ENCODE peak calls at places on chromosomes 1 and 21, in six cellular contexts. One of them, this sample, is unnamed.

GRCh38 chr1:175204285-175204684 is 11.7 kb upstream of the KIAA0040 start:
- DNase-seq in HTR-8/SVneo: no peak
- DNase-seq in prostate gland: no peak
- DNase-seq in GM10248: peak; percentile 39
- DNase-seq in OCI-M1: no peak
- DNase-seq in activated naive CD4-positive, alpha-beta T cell treated with anti-CD3 and anti-CD28 coated beads, Interleukin-2, amount 50 U/mL, for 72 hours: no peak
- DNase-seq in this sample: no peak

GRCh38 chr1:15260418-15261154 is 13.6 kb downstream of the FHAD1 start:
- DNase-seq in HTR-8/SVneo: peak; percentile 53
- DNase-seq in prostate gland: no peak
- DNase-seq in GM10248: no peak
- DNase-seq in OCI-M1: peak; percentile 89
- DNase-seq in activated naive CD4-positive, alpha-beta T cell treated with anti-CD3 and anti-CD28 coated beads, Interleukin-2, amount 50 U/mL, for 72 hours: no peak
- DNase-seq in this sample: no peak

GRCh38 chr1:100360790-100361232 is 8.5 kb downstream of the CDC14A start:
- DNase-seq in HTR-8/SVneo: no peak
- DNase-seq in prostate gland: no peak
- DNase-seq in GM10248: no peak
- DNase-seq in OCI-M1: peak; percentile 45
- DNase-seq in activated naive CD4-positive, alpha-beta T cell treated with anti-CD3 and anti-CD28 coated beads, Interleukin-2, amount 50 U/mL, for 72 hours: no peak
- DNase-seq in this sample: no peak

GRCh38 chr1:54816130-54816529 is 15.0 kb upstream of the TTC22 start:
- DNase-seq in HTR-8/SVneo: no peak
- DNase-seq in prostate gland: no peak
- DNase-seq in GM10248: no peak
- DNase-seq in OCI-M1: no peak
- DNase-seq in activated naive CD4-positive, alpha-beta T cell treated with anti-CD3 and anti-CD28 coated beads, Interleukin-2, amount 50 U/mL, for 72 hours: no peak
- DNase-seq in this sample: peak; percentile 24

GRCh38 chr1:235984041-235984820 is 80.7 kb downstream of the NID1 start:
- DNase-seq in HTR-8/SVneo: no peak
- DNase-seq in prostate gland: no peak
- DNase-seq in GM10248: no peak
- DNase-seq in OCI-M1: no peak
- DNase-seq in activated naive CD4-positive, alpha-beta T cell treated with anti-CD3 and anti-CD28 coated beads, Interleukin-2, amount 50 U/mL, for 72 hours: no peak
- DNase-seq in this sample: no peak

GRCh38 chr21:39033878-39034589 is 149.2 kb downstream of the PSMG1 start:
- DNase-seq in HTR-8/SVneo: no peak
- DNase-seq in prostate gland: peak; percentile 75
- DNase-seq in GM10248: no peak
- DNase-seq in OCI-M1: no peak
- DNase-seq in activated naive CD4-positive, alpha-beta T cell treated with anti-CD3 and anti-CD28 coated beads, Interleukin-2, amount 50 U/mL, for 72 hours: no peak
- DNase-seq in this sample: peak; percentile 81

GRCh38 chr21:14554948-14555347 is 8.8 kb upstream of the SAMSN1 start:
- DNase-seq in HTR-8/SVneo: no peak
- DNase-seq in prostate gland: no peak
- DNase-seq in GM10248: no peak
- DNase-seq in OCI-M1: peak; percentile 47
- DNase-seq in activated naive CD4-positive, alpha-beta T cell treated with anti-CD3 and anti-CD28 coated beads, Interleukin-2, amount 50 U/mL, for 72 hours: no peak
- DNase-seq in this sample: no peak

GRCh38 chr1:181541458-181541857 is 58.1 kb downstream of the CACNA1E start:
- DNase-seq in HTR-8/SVneo: no peak
- DNase-seq in prostate gland: no peak
- DNase-seq in GM10248: no peak
- DNase-seq in OCI-M1: no peak
- DNase-seq in activated naive CD4-positive, alpha-beta T cell treated with anti-CD3 and anti-CD28 coated beads, Interleukin-2, amount 50 U/mL, for 72 hours: no peak
- DNase-seq in this sample: no peak

GRCh38 chr21:42746593-42747266 is 93.3 kb downstream of the PDE9A start:
- DNase-seq in HTR-8/SVneo: no peak
- DNase-seq in prostate gland: no peak
- DNase-seq in GM10248: no peak
- DNase-seq in OCI-M1: peak; percentile 10
- DNase-seq in activated naive CD4-positive, alpha-beta T cell treated with anti-CD3 and anti-CD28 coated beads, Interleukin-2, amount 50 U/mL, for 72 hours: peak; percentile 27
- DNase-seq in this sample: no peak

GRCh38 chr1:3919706-3920105 is 19.6 kb upstream of the C1orf174 start:
- DNase-seq in HTR-8/SVneo: no peak
- DNase-seq in prostate gland: no peak
- DNase-seq in GM10248: no peak
- DNase-seq in OCI-M1: no peak
- DNase-seq in activated naive CD4-positive, alpha-beta T cell treated with anti-CD3 and anti-CD28 coated beads, Interleukin-2, amount 50 U/mL, for 72 hours: no peak
- DNase-seq in this sample: no peak

GRCh38 chr1:204477036-204477740 is 17.4 kb downstream of the PIK3C2B start:
- DNase-seq in HTR-8/SVneo: no peak
- DNase-seq in prostate gland: no peak
- DNase-seq in GM10248: peak; percentile 6
- DNase-seq in OCI-M1: no peak
- DNase-seq in activated naive CD4-positive, alpha-beta T cell treated with anti-CD3 and anti-CD28 coated beads, Interleukin-2, amount 50 U/mL, for 72 hours: no peak
- DNase-seq in this sample: no peak

GRCh38 chr1:158112994-158113758 is 67.5 kb upstream of the CD1D start:
- DNase-seq in HTR-8/SVneo: peak; percentile 36
- DNase-seq in prostate gland: no peak
- DNase-seq in GM10248: peak; percentile 39
- DNase-seq in OCI-M1: no peak
- DNase-seq in activated naive CD4-positive, alpha-beta T cell treated with anti-CD3 and anti-CD28 coated beads, Interleukin-2, amount 50 U/mL, for 72 hours: peak; percentile 53
- DNase-seq in this sample: no peak

GRCh38 chr1:67563684-67564083 is 121.3 kb upstream of the GADD45A start:
- DNase-seq in HTR-8/SVneo: no peak
- DNase-seq in prostate gland: no peak
- DNase-seq in GM10248: no peak
- DNase-seq in OCI-M1: no peak
- DNase-seq in activated naive CD4-positive, alpha-beta T cell treated with anti-CD3 and anti-CD28 coated beads, Interleukin-2, amount 50 U/mL, for 72 hours: no peak
- DNase-seq in this sample: no peak

GRCh38 chr1:53899206-53899628 is 5.2 kb downstream of the DIO1 start:
- DNase-seq in HTR-8/SVneo: no peak
- DNase-seq in prostate gland: peak; percentile 81
- DNase-seq in GM10248: no peak
- DNase-seq in OCI-M1: no peak
- DNase-seq in activated naive CD4-positive, alpha-beta T cell treated with anti-CD3 and anti-CD28 coated beads, Interleukin-2, amount 50 U/mL, for 72 hours: no peak
- DNase-seq in this sample: no peak

GRCh38 chr1:111747282-111747734 is 8.1 kb upstream of the INKA2 start:
- DNase-seq in HTR-8/SVneo: no peak
- DNase-seq in prostate gland: peak; percentile 36
- DNase-seq in GM10248: peak; percentile 73
- DNase-seq in OCI-M1: peak; percentile 77
- DNase-seq in activated naive CD4-positive, alpha-beta T cell treated with anti-CD3 and anti-CD28 coated beads, Interleukin-2, amount 50 U/mL, for 72 hours: peak; percentile 77
- DNase-seq in this sample: peak; percentile 60

GRCh38 chr1:10522324-10522860 is 47.6 kb downstream of the PEX14 start:
- DNase-seq in HTR-8/SVneo: no peak
- DNase-seq in prostate gland: no peak
- DNase-seq in GM10248: no peak
- DNase-seq in OCI-M1: no peak
- DNase-seq in activated naive CD4-positive, alpha-beta T cell treated with anti-CD3 and anti-CD28 coated beads, Interleukin-2, amount 50 U/mL, for 72 hours: no peak
- DNase-seq in this sample: no peak

GRCh38 chr1:22673486-22674409 is 20.7 kb downstream of the C1QB start:
- DNase-seq in HTR-8/SVneo: peak; percentile 41
- DNase-seq in prostate gland: no peak
- DNase-seq in GM10248: peak; percentile 59
- DNase-seq in OCI-M1: peak; percentile 61
- DNase-seq in activated naive CD4-positive, alpha-beta T cell treated with anti-CD3 and anti-CD28 coated beads, Interleukin-2, amount 50 U/mL, for 72 hours: peak; percentile 13
- DNase-seq in this sample: no peak

GRCh38 chr1:159009704-159010361 is at the start of gene IFI16:
- DNase-seq in HTR-8/SVneo: peak; percentile 59
- DNase-seq in prostate gland: peak; percentile 64
- DNase-seq in GM10248: peak; percentile 53
- DNase-seq in OCI-M1: peak; percentile 97
- DNase-seq in activated naive CD4-positive, alpha-beta T cell treated with anti-CD3 and anti-CD28 coated beads, Interleukin-2, amount 50 U/mL, for 72 hours: peak; percentile 64
- DNase-seq in this sample: peak; percentile 73

GRCh38 chr1:41741244-41741643 is 177.5 kb downstream of the HIVEP3 start:
- DNase-seq in HTR-8/SVneo: no peak
- DNase-seq in prostate gland: no peak
- DNase-seq in GM10248: no peak
- DNase-seq in OCI-M1: no peak
- DNase-seq in activated naive CD4-positive, alpha-beta T cell treated with anti-CD3 and anti-CD28 coated beads, Interleukin-2, amount 50 U/mL, for 72 hours: no peak
- DNase-seq in this sample: no peak

GRCh38 chr1:145720878-145721671 is 1.8 kb downstream of the CD160 start:
- DNase-seq in HTR-8/SVneo: peak; percentile 81
- DNase-seq in prostate gland: peak; percentile 37
- DNase-seq in GM10248: peak; percentile 82
- DNase-seq in OCI-M1: peak; percentile 80
- DNase-seq in activated naive CD4-positive, alpha-beta T cell treated with anti-CD3 and anti-CD28 coated beads, Interleukin-2, amount 50 U/mL, for 72 hours: peak; percentile 84
- DNase-seq in this sample: peak; percentile 67

GRCh38 chr1:231187556-231187955 is 25.7 kb downstream of the TRIM67 start:
- DNase-seq in HTR-8/SVneo: no peak
- DNase-seq in prostate gland: no peak
- DNase-seq in GM10248: no peak
- DNase-seq in OCI-M1: no peak
- DNase-seq in activated naive CD4-positive, alpha-beta T cell treated with anti-CD3 and anti-CD28 coated beads, Interleukin-2, amount 50 U/mL, for 72 hours: no peak
- DNase-seq in this sample: no peak

GRCh38 chr1:116374340-116375164 is 1.5 kb downstream of the ATP1A1 start:
- DNase-seq in HTR-8/SVneo: no peak
- DNase-seq in prostate gland: peak; percentile 33
- DNase-seq in GM10248: no peak
- DNase-seq in OCI-M1: no peak
- DNase-seq in activated naive CD4-positive, alpha-beta T cell treated with anti-CD3 and anti-CD28 coated beads, Interleukin-2, amount 50 U/mL, for 72 hours: no peak
- DNase-seq in this sample: no peak

GRCh38 chr1:26220199-26220912 is 13.6 kb upstream of the CEP85 start:
- DNase-seq in HTR-8/SVneo: no peak
- DNase-seq in prostate gland: no peak
- DNase-seq in GM10248: no peak
- DNase-seq in OCI-M1: no peak
- DNase-seq in activated naive CD4-positive, alpha-beta T cell treated with anti-CD3 and anti-CD28 coated beads, Interleukin-2, amount 50 U/mL, for 72 hours: no peak
- DNase-seq in this sample: no peak

GRCh38 chr1:204196068-204196795 is at the start of gene KISS1:
- DNase-seq in HTR-8/SVneo: no peak
- DNase-seq in prostate gland: peak; percentile 31
- DNase-seq in GM10248: no peak
- DNase-seq in OCI-M1: no peak
- DNase-seq in activated naive CD4-positive, alpha-beta T cell treated with anti-CD3 and anti-CD28 coated beads, Interleukin-2, amount 50 U/mL, for 72 hours: no peak
- DNase-seq in this sample: no peak

GRCh38 chr1:205714190-205714905 is 34.0 kb upstream of the SLC45A3 start:
- DNase-seq in HTR-8/SVneo: no peak
- DNase-seq in prostate gland: peak; percentile 75
- DNase-seq in GM10248: no peak
- DNase-seq in OCI-M1: no peak
- DNase-seq in activated naive CD4-positive, alpha-beta T cell treated with anti-CD3 and anti-CD28 coated beads, Interleukin-2, amount 50 U/mL, for 72 hours: no peak
- DNase-seq in this sample: no peak

GRCh38 chr1:68590473-68590872 is 93.6 kb upstream of the DEPDC1 start:
- DNase-seq in HTR-8/SVneo: no peak
- DNase-seq in prostate gland: no peak
- DNase-seq in GM10248: no peak
- DNase-seq in OCI-M1: peak; percentile 17
- DNase-seq in activated naive CD4-positive, alpha-beta T cell treated with anti-CD3 and anti-CD28 coated beads, Interleukin-2, amount 50 U/mL, for 72 hours: no peak
- DNase-seq in this sample: no peak

GRCh38 chr1:109761227-109762038 is 2.3 kb downstream of the EPS8L3 start:
- DNase-seq in HTR-8/SVneo: no peak
- DNase-seq in prostate gland: no peak
- DNase-seq in GM10248: no peak
- DNase-seq in OCI-M1: no peak
- DNase-seq in activated naive CD4-positive, alpha-beta T cell treated with anti-CD3 and anti-CD28 coated beads, Interleukin-2, amount 50 U/mL, for 72 hours: no peak
- DNase-seq in this sample: peak; percentile 41

GRCh38 chr1:207888647-207889046 is 22.3 kb downstream of the CD34 start:
- DNase-seq in HTR-8/SVneo: peak; percentile 51
- DNase-seq in prostate gland: no peak
- DNase-seq in GM10248: no peak
- DNase-seq in OCI-M1: no peak
- DNase-seq in activated naive CD4-positive, alpha-beta T cell treated with anti-CD3 and anti-CD28 coated beads, Interleukin-2, amount 50 U/mL, for 72 hours: no peak
- DNase-seq in this sample: no peak

GRCh38 chr1:164780863-164781262 is 221.9 kb downstream of the PBX1 start:
- DNase-seq in HTR-8/SVneo: no peak
- DNase-seq in prostate gland: no peak
- DNase-seq in GM10248: no peak
- DNase-seq in OCI-M1: no peak
- DNase-seq in activated naive CD4-positive, alpha-beta T cell treated with anti-CD3 and anti-CD28 coated beads, Interleukin-2, amount 50 U/mL, for 72 hours: no peak
- DNase-seq in this sample: no peak

GRCh38 chr1:19815801-19816736 is 986 bp upstream of the RNF186 start:
- DNase-seq in HTR-8/SVneo: no peak
- DNase-seq in prostate gland: no peak
- DNase-seq in GM10248: no peak
- DNase-seq in OCI-M1: no peak
- DNase-seq in activated naive CD4-positive, alpha-beta T cell treated with anti-CD3 and anti-CD28 coated beads, Interleukin-2, amount 50 U/mL, for 72 hours: no peak
- DNase-seq in this sample: no peak

GRCh38 chr1:166174108-166174507 is 7.3 kb upstream of the FAM78B start:
- DNase-seq in HTR-8/SVneo: no peak
- DNase-seq in prostate gland: no peak
- DNase-seq in GM10248: no peak
- DNase-seq in OCI-M1: no peak
- DNase-seq in activated naive CD4-positive, alpha-beta T cell treated with anti-CD3 and anti-CD28 coated beads, Interleukin-2, amount 50 U/mL, for 72 hours: no peak
- DNase-seq in this sample: no peak

GRCh38 chr1:47554901-47555300 is 117.1 kb downstream of the FOXD2 start:
- DNase-seq in HTR-8/SVneo: no peak
- DNase-seq in prostate gland: no peak
- DNase-seq in GM10248: no peak
- DNase-seq in OCI-M1: no peak
- DNase-seq in activated naive CD4-positive, alpha-beta T cell treated with anti-CD3 and anti-CD28 coated beads, Interleukin-2, amount 50 U/mL, for 72 hours: no peak
- DNase-seq in this sample: no peak

GRCh38 chr1:173996995-173997394 is 25.2 kb downstream of the RC3H1 start:
- DNase-seq in HTR-8/SVneo: no peak
- DNase-seq in prostate gland: no peak
- DNase-seq in GM10248: no peak
- DNase-seq in OCI-M1: no peak
- DNase-seq in activated naive CD4-positive, alpha-beta T cell treated with anti-CD3 and anti-CD28 coated beads, Interleukin-2, amount 50 U/mL, for 72 hours: no peak
- DNase-seq in this sample: no peak

GRCh38 chr1:43358121-43358745 is 548 bp upstream of the CDC20 start:
- DNase-seq in HTR-8/SVneo: peak; percentile 45
- DNase-seq in prostate gland: no peak
- DNase-seq in GM10248: peak; percentile 71
- DNase-seq in OCI-M1: peak; percentile 85
- DNase-seq in activated naive CD4-positive, alpha-beta T cell treated with anti-CD3 and anti-CD28 coated beads, Interleukin-2, amount 50 U/mL, for 72 hours: peak; percentile 26
- DNase-seq in this sample: no peak

GRCh38 chr1:241834733-241835377 is 13.1 kb upstream of the EXO1 start:
- DNase-seq in HTR-8/SVneo: no peak
- DNase-seq in prostate gland: no peak
- DNase-seq in GM10248: no peak
- DNase-seq in OCI-M1: peak; percentile 90
- DNase-seq in activated naive CD4-positive, alpha-beta T cell treated with anti-CD3 and anti-CD28 coated beads, Interleukin-2, amount 50 U/mL, for 72 hours: no peak
- DNase-seq in this sample: no peak

GRCh38 chr1:61757945-61758344 is 15.7 kb downstream of the PATJ start:
- DNase-seq in HTR-8/SVneo: no peak
- DNase-seq in prostate gland: no peak
- DNase-seq in GM10248: no peak
- DNase-seq in OCI-M1: no peak
- DNase-seq in activated naive CD4-positive, alpha-beta T cell treated with anti-CD3 and anti-CD28 coated beads, Interleukin-2, amount 50 U/mL, for 72 hours: no peak
- DNase-seq in this sample: no peak

GRCh38 chr1:220290163-220290761 is 18.0 kb upstream of the RAB3GAP2 start:
- DNase-seq in HTR-8/SVneo: no peak
- DNase-seq in prostate gland: no peak
- DNase-seq in GM10248: no peak
- DNase-seq in OCI-M1: no peak
- DNase-seq in activated naive CD4-positive, alpha-beta T cell treated with anti-CD3 and anti-CD28 coated beads, Interleukin-2, amount 50 U/mL, for 72 hours: no peak
- DNase-seq in this sample: no peak

GRCh38 chr1:17904290-17904689 is 149.2 kb downstream of the ACTL8 start:
- DNase-seq in HTR-8/SVneo: no peak
- DNase-seq in prostate gland: peak; percentile 16
- DNase-seq in GM10248: no peak
- DNase-seq in OCI-M1: no peak
- DNase-seq in activated naive CD4-positive, alpha-beta T cell treated with anti-CD3 and anti-CD28 coated beads, Interleukin-2, amount 50 U/mL, for 72 hours: no peak
- DNase-seq in this sample: no peak

This sample was measured in ureter.